ENCODE peak calls at places on chromosomes 4 and X, in eight cellular contexts. Y, M, G, U, H, K, E and J are unnamed samples.

GRCh38 chr4:24219171-24219570 is 329.3 kb upstream of the PPARGC1A start:
- DNase-seq in G (no peak), K (no peak), E (no peak), U (no peak), H (no peak), Y (no peak), M (no peak), J (no peak)

GRCh38 chrX:22110729-22111494 is 78.8 kb downstream of the PHEX start:
- DNase-seq in K (no peak), U (no peak), Y (no peak), M (no peak), G (no peak), H (no peak), E (no peak), J (no peak)

GRCh38 chrX:130299279-130300009 is 30.7 kb upstream of the ZNF280C start:
- DNase-seq in U (peak), G (no peak), E (peak), K (no peak), M (no peak), Y (no peak), H (no peak), J (no peak)

GRCh38 chrX:23820235-23820782 is 37.3 kb downstream of the SAT1 start:
- DNase-seq in E (no peak), M (no peak), K (no peak), U (no peak), H (no peak), G (peak), Y (no peak), J (no peak)

GRCh38 chrX:129577473-129577872 is 37.4 kb downstream of the OCRL start:
- DNase-seq in H (no peak), M (no peak), K (no peak), U (no peak), G (no peak), E (no peak), Y (peak), J (no peak)

GRCh38 chrX:2837961-2838360 is 9.2 kb downstream of the GYG2 start:
- DNase-seq in H (no peak), K (no peak), M (no peak), U (no peak), Y (no peak), G (no peak), E (no peak), J (no peak)

GRCh38 chrX:101385026-101385684 is 836 bp downstream of the BTK start:
- DNase-seq in G (no peak), M (no peak), K (no peak), U (no peak), E (no peak), H (no peak), Y (no peak), J (no peak)

GRCh38 chr4:83852085-83852451 is 316.2 kb downstream of the GPAT3 start:
- DNase-seq in M (no peak), U (no peak), K (no peak), Y (no peak), H (no peak), G (peak), E (no peak), J (no peak)

GRCh38 chr4:142614621-142615323 is 231.3 kb downstream of the INPP4B start:
- DNase-seq in K (no peak), G (no peak), M (no peak), U (no peak), E (no peak), Y (no peak), H (no peak), J (no peak)

GRCh38 chrX:132488819-132489255 is at the start of gene MBNL3:
- DNase-seq in Y (peak), E (peak), G (no peak), M (peak), U (peak), H (peak), K (peak), J (no peak)

DNA sequence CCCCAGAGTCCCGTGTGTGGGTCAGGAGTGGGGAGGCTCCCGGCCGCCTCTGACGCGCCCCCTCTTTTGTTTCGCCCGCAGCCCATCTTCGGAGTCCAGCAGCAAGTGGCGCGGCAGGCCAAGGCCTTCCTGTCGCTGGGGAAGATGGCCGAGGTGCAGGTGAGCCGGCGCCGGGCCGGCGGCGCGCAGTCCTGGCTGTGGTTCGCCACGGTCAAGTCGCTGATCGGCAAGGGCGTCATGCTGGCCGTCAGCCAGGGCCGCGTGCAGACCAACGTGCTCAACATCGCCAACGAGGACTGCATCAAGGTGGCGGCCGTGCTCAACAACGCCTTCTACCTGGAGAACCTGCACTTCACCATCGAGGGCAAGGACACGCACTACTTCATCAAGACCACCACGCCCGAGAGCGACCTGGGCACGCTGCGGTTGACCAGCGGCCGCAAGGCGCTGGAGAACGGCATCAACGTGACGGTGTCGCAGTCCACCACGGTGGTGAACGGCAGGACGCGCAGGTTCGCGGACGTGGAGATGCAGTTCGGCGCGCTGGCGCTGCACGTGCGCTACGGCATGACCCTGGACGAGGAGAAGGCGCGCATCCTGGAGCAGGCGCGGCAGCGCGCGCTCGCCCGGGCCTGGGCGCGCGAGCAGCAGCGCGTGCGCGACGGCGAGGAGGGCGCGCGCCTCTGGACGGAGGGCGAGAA is 117.5 kb downstream of the DCTD start:
- DNase-seq in H (no peak), G (no peak), Y (no peak), U (no peak), K (no peak), E (peak), M (no peak), J (no peak)
- TF ChIP-seq CTCF in H (no peak), G (no peak), Y (no peak), U (no peak), K (no peak), E (no peak), M (no peak), J (no peak)

GRCh38 chr4:6632125-6632524 is 8.4 kb upstream of the MRFAP1 start:
- DNase-seq in Y (no peak), M (peak), G (no peak), U (no peak), K (no peak), E (no peak), H (peak), J (no peak)

GRCh38 chr4:6634746-6635145 is 5.7 kb upstream of the MRFAP1 start:
- DNase-seq in G (no peak), Y (no peak), H (peak), U (no peak), M (peak), K (no peak), E (no peak), J (no peak)

GRCh38 chr4:6639137-6639680 is 1.3 kb upstream of the MRFAP1 start:
- DNase-seq in M (peak), H (peak), E (no peak), U (no peak), Y (no peak), K (no peak), G (no peak), J (no peak)

GRCh38 chr4:6627832-6628231 is 12.7 kb upstream of the MRFAP1 start:
- DNase-seq in M (no peak), E (no peak), K (no peak), G (no peak), H (no peak), Y (no peak), U (no peak), J (no peak)

GRCh38 chr4:6633091-6633906 is 7.2 kb upstream of the MRFAP1 start:
- DNase-seq in Y (no peak), U (no peak), G (no peak), H (peak), K (peak), M (peak), E (no peak), J (no peak)
- TF ChIP-seq POLR2A in Y (no peak), U (no peak), G (no peak), H (no peak), K (no peak), M (no peak), E (no peak), J (no peak)

GRCh38 chr4:55337944-55338343 is 8.1 kb upstream of the SRD5A3 start:
- DNase-seq in M (no peak), G (no peak), Y (no peak), E (no peak), U (no peak), H (no peak), K (no peak), J (no peak)

GRCh38 chr4:55340246-55340645 is 5.8 kb upstream of the SRD5A3 start:
- DNase-seq in U (no peak), Y (no peak), K (no peak), G (no peak), E (no peak), H (no peak), M (no peak), J (no peak)

DNA sequence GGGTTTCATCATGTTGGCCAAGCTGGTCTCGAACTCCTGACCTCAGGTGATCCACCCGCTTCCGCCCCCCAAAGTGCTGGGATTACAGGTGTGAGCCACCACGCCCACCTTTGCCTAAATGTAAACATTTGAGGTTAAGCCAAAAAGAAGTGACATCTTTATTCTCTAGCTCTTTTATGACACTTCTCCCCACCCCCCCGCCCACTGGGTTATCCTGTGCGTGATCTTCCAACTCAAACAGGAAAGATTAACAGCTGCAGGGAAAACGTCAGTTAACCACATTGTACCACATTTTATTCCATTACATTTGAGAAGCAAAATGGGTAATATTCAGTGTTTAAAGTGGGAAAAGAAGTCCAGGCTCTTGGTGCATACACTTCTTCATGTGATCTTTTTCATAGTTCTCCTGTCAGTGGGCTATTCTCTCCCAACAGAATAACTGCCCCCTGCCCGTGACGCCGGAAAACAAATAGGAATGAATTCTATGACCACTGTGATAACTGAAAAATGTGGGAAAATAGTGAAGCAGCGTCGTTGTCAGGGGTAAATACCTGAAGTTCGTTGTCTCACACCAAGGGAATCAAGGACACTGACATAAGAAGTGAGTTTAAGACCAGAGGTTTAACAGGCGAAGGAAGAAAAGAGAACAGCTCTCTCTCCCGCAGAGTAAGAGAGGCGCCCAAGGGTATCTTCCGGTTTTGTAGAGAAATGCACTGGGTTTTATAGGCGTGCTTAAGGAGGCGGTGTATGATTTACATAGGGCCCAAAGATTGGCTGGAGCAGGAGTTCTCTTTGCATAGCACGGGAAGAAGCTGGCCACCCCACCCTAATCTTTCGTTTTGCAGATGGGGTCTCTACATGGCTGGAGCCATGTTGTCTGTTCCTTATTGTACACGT is 9.7 kb upstream of the SRD5A3 start:
- DNase-seq in G (no peak), M (no peak), E (no peak), Y (no peak), K (no peak), U (no peak), H (no peak), J (no peak)
- TF ChIP-seq POLR2AphosphoS5 in G (no peak), M (no peak), E (no peak), Y (no peak), K (no peak), U (no peak), H (no peak), J (no peak)

GRCh38 chr4:13601060-13601459 is 26.5 kb downstream of the BOD1L1 start:
- DNase-seq in K (no peak), U (no peak), G (no peak), Y (no peak), M (no peak), E (no peak), H (no peak), J (no peak)
- TF ChIP-seq CTCF in K (no peak), U (no peak), G (no peak), Y (no peak), M (no peak), E (no peak), H (no peak), J (no peak)

GRCh38 chr4:123547167-123547817 is 150.7 kb downstream of the SPRY1 start:
- DNase-seq in U (peak), H (peak), K (no peak), G (no peak), M (peak), Y (no peak), E (peak), J (no peak)
- TF ChIP-seq POLR2A in U (no peak), H (no peak), K (no peak), G (no peak), M (no peak), Y (no peak), E (peak), J (no peak)

DNA sequence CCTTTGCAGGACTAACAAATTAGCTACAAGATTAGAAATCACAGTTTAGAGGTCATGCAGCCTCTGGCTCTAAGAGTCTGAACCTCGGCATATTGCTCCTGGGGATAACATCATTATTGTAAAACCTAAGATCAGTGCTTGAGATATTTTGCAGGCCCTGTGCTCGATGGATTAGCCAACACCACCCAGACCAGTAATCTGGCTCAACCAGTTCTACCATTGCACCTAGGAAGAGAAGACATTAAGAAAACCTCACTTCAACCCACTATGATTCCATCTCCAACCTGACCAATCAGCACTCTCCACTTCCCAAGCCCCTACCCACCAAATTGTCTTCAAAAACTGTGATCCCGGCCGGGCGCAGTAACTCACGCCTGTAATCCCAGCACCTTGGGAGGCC is 43.6 kb downstream of the WFS1 start:
- DNase-seq in U (no peak), M (no peak), K (no peak), E (no peak), Y (no peak), H (no peak), G (no peak), J (no peak)
- TF ChIP-seq POLR2AphosphoS5 in U (no peak), M (no peak), K (no peak), E (no peak), Y (no peak), H (no peak), G (no peak), J (no peak)

DNA sequence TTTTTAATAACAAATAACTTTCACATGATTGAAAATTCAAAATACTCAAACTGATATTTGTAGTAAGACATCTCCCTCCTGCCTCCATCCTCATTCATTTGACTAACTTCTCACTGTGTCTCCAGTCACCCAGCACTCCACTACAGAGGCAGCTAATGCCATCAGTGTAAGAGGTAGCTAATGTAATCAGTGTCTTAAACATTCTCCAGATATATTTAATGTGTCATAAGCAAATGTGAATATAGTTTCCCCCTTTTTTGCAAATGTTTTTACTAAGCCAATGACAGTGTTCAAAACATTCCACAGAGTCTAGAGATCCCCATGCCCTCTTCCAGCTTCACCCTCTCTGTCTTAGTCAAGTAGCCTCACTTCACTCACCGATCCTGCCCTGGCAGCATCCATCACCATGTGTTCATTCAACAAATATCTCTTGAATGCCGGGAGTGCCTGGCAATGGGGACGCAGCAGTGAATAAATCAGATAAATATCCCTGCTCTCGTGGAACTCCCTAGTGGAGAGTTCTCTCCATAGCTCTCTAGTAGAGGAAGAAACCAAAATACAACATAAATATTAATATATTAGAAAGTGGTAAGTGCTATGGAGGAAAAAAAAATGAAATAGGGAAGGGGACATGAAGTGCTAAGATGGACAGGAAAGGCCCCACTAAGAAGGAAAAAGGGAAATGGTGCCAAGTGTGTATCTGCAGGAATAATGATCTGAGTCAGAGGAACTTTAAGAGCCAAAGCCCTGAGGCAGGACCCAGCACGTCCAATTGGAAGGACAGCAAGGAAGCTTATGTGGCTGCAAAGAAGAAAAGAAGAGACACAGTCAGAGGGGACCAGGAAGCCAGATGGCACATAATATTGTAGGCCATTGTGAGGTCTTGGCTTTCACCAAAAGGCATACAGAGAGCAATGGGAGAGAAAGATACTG is 18.7 kb downstream of the SCFD2 start:
- DNase-seq in U (no peak), Y (peak), M (no peak), H (no peak), G (no peak), K (no peak), E (no peak), J (no peak)
- TF ChIP-seq CTCF in U (no peak), Y (no peak), M (no peak), H (no peak), G (no peak), K (no peak), E (no peak), J (no peak)

GRCh38 chrX:71534773-71535544 is 2.1 kb downstream of the OGT start:
- DNase-seq in G (no peak), M (no peak), U (no peak), H (no peak), K (no peak), Y (no peak), E (no peak), J (no peak)

GRCh38 chrX:71532753-71533425 is at the start of gene OGT:
- DNase-seq in G (peak), E (peak), M (peak), U (peak), H (peak), Y (peak), K (peak), J (peak)

GRCh38 chrX:71532078-71532752 is 689 bp upstream of the OGT start:
- DNase-seq in G (no peak), Y (peak), K (no peak), U (no peak), H (no peak), M (no peak), E (no peak), J (no peak)

GRCh38 chrX:71533514-71533849 is 578 bp downstream of the OGT start:
- DNase-seq in G (no peak), U (no peak), K (no peak), E (no peak), M (no peak), H (no peak), Y (no peak), J (no peak)

DNA sequence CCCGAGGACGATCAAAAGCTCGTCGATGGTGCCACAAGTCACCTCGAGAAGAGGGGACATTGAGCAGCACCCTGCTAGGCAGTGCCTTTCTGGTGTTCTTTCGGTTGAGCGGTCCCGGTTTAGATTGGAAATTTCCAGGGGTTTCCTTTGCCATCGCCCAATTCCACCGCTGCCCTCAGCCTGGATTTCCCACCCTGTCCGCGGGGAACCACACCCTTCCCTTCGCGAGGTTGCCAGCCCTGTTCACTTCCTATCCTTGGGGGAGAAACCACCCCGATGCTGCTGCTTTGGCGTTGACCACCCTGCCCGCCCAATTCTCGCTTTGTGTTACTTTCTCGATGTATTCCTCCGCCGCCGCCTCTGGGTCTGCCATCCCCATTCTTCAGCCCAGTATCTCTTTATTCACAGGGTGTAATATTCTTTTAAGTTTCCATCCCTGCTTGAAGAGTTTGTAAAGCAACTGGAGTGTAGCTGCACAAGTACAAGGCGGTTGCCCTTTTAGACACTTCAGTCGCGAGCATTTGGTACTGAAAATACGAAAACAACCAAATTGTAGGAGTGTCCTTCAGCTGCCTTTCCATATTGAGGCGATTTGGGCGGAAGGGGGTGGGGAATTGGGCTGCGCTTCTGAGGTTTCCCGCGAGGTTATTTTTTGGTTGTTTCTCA is 1.1 kb downstream of the OGT start:
- DNase-seq in Y (peak), M (no peak), U (peak), K (peak), E (no peak), H (peak), G (no peak), J (no peak)
- TF ChIP-seq POLR2A in Y (no peak), M (no peak), U (no peak), K (no peak), E (peak), H (no peak), G (no peak), J (no peak)

DNA sequence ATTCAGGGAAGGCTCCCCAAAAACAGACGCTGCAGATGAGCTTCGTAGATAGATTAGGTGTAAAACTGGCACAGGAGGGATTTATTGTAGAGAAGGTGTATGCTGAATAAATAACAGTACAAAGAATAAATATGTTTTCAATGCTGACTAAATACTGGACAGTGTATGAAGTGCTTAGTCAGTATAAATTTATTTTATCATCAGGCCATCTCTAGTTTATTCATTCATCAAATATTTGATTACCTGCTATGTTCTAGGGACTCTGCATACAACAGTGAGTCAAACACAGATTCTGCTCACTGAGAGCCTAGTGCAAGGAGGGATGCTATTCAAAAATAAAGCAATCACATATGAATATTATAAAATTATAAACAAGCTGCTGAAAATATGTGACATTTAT is 63.6 kb upstream of the TSPAN5 start:
- DNase-seq in H (no peak), K (no peak), E (no peak), Y (no peak), M (no peak), G (no peak), U (no peak), J (peak)
- TF ChIP-seq POLR2AphosphoS5 in H (no peak), K (no peak), E (no peak), Y (no peak), M (no peak), G (no peak), U (no peak), J (no peak)

GRCh38 chr4:150104401-150105027 is 26.3 kb downstream of the DCLK2 start:
- DNase-seq in K (no peak), U (no peak), H (no peak), G (no peak), M (no peak), E (no peak), Y (peak), J (no peak)
- TF ChIP-seq CTCF in K (no peak), U (no peak), H (no peak), G (peak), M (no peak), E (no peak), Y (no peak), J (no peak)